ENCODE peak calls at places on chromosomes 4 and X, in six cellular contexts. O is sciatic nerve; E is cardiac fibroblast; P is NCI-H1436; D is stimulated activated naive B cell treated with anti-CD40 and anti-IgM and Interleukin-4, amounts not matched to agents 10 μg/mL and 1 μg/mL and 100 μg/mL, for 72 hours; S is tibial artery. Q is an unnamed sample.

GRCh38 chrX:70988425-70988824 is 57.5 kb upstream of the SLC7A3 start:
- DNase-seq in S (no peak), O (no peak), E (no peak), P (no peak), D (no peak), Q (no peak)

GRCh38 chr4:161894493-161895167 is 269.2 kb downstream of the FSTL5 start:
- DNase-seq in O (no peak), S (no peak), D (no peak), P (no peak), E (no peak), Q (no peak)

GRCh38 chrX:129549124-129549523 is 9.1 kb downstream of the OCRL start:
- DNase-seq in O (no peak), S (no peak), D (no peak), E (no peak), P (no peak), Q (no peak)

GRCh38 chrX:154300815-154301214 is 5.2 kb downstream of the TKTL1 start:
- DNase-seq in O (no peak), S (no peak), E (no peak), P (no peak), D (no peak), Q (no peak)

GRCh38 chr4:183337833-183338232 is 15.6 kb upstream of the CLDN24 start:
- DNase-seq in P (no peak), O (no peak), D (no peak), E (no peak), S (no peak), Q (no peak)

GRCh38 chr4:73780243-73780642 is 39.9 kb downstream of the CXCL8 start:
- DNase-seq in E (no peak), S (no peak), P (no peak), O (no peak), D (no peak), Q (no peak)

GRCh38 chr4:823761-824460 is 2.0 kb downstream of the CPLX1 start:
- DNase-seq in S (peak), O (no peak), E (no peak), D (no peak), P (no peak), Q (no peak)

GRCh38 chr4:81807927-81808672 is 336.4 kb upstream of the RASGEF1B start:
- DNase-seq in O (no peak), E (peak), P (peak), S (no peak), D (no peak), Q (peak)

GRCh38 chrX:153922932-153923857 is 2.9 kb downstream of the ARHGAP4 start:
- DNase-seq in S (peak), O (peak), D (no peak), P (no peak), E (peak), Q (no peak)

GRCh38 chr4:6229095-6229494 is 28.7 kb upstream of the JAKMIP1 start:
- DNase-seq in S (no peak), D (no peak), E (no peak), P (no peak), O (peak), Q (no peak)

GRCh38 chr4:87949961-87950360 is 25.6 kb upstream of the SPP1 start:
- DNase-seq in D (no peak), O (no peak), S (no peak), P (no peak), E (peak), Q (no peak)

GRCh38 chrX:110397904-110398303 is 39.3 kb downstream of the RTL9 start:
- DNase-seq in E (no peak), O (no peak), S (no peak), P (no peak), D (no peak), Q (no peak)

GRCh38 chr4:589219-589963 is 13.3 kb upstream of the TMEM271 start:
- DNase-seq in O (no peak), S (no peak), P (no peak), E (no peak), D (no peak), Q (no peak)

GRCh38 chr4:30619679-30620078 is 100.5 kb upstream of the PCDH7 start:
- DNase-seq in D (no peak), S (no peak), E (peak), P (no peak), O (no peak), Q (no peak)

GRCh38 chrX:108186811-108187210 is 95.2 kb downstream of the ATG4A start:
- DNase-seq in O (no peak), E (peak), P (no peak), S (no peak), D (no peak), Q (no peak)

GRCh38 chr4:174120446-174121142 is 162.9 kb downstream of the FBXO8 start:
- DNase-seq in P (peak), S (peak), D (peak), O (peak), E (peak), Q (peak)

Q was measured in GDM1.